ENCODE peak calls at places on chromosome 15, in five cellular contexts. S, G, L, I and N are unnamed samples.

GRCh38 chr15:29343229-29343628 is 73.6 kb upstream of the NSMCE3 start:
- DNase-seq in G (no peak), S (no peak), I (no peak), L (no peak), N (no peak)

GRCh38 chr15:93880358-93880757 is 351.0 kb upstream of the MCTP2 start:
- DNase-seq in L (no peak), S (no peak), G (no peak), I (no peak), N (no peak)

GRCh38 chr15:63502843-63503738 is 1.3 kb upstream of the USP3 start:
- DNase-seq in L (no peak), G (peak), I (peak), S (peak), N (peak)

GRCh38 chr15:95596487-95596886 is 734.0 kb upstream of the NR2F2 start:
- DNase-seq in G (no peak), I (no peak), S (no peak), L (no peak), N (no peak)

GRCh38 chr15:93035953-93036810 is 52.8 kb downstream of the RGMA start:
- DNase-seq in S (no peak), I (no peak), L (no peak), G (peak), N (peak)

GRCh38 chr15:89090791-89091666 is 2.8 kb downstream of the ABHD2 start:
- DNase-seq in G (peak), L (no peak), I (peak), S (no peak), N (peak)

GRCh38 chr15:83163032-83163431 is 44.6 kb downstream of the HDGFL3 start:
- DNase-seq in G (no peak), I (no peak), S (no peak), L (no peak), N (no peak)

GRCh38 chr15:33864360-33865075 is 103.8 kb upstream of the CHRM5 start:
- DNase-seq in I (no peak), G (no peak), L (no peak), S (no peak), N (no peak)

GRCh38 chr15:49906976-49907375 is 212.1 kb downstream of the ATP8B4 start:
- DNase-seq in I (no peak), L (no peak), S (no peak), G (no peak), N (no peak)

GRCh38 chr15:77869021-77869895 is 208.3 kb downstream of the TBC1D2B start:
- DNase-seq in G (no peak), S (no peak), L (no peak), I (no peak), N (no peak)

GRCh38 chr15:94306700-94307650 is 75.6 kb downstream of the MCTP2 start:
- DNase-seq in G (no peak), L (no peak), I (no peak), S (no peak), N (peak)

GRCh38 chr15:69697913-69698312 is 245.3 kb downstream of the RPLP1 start:
- DNase-seq in G (peak), S (no peak), I (no peak), L (no peak), N (no peak)

GRCh38 chr15:34726407-34727100 is 28.2 kb downstream of the GJD2 start:
- DNase-seq in L (no peak), S (no peak), G (no peak), I (no peak), N (no peak)

GRCh38 chr15:68782589-68783161 is 38.0 kb downstream of the ANP32A start:
- DNase-seq in L (no peak), S (no peak), I (no peak), G (no peak), N (no peak)

GRCh38 chr15:78301813-78302212 is 2.4 kb upstream of the SKIC8 start:
- DNase-seq in I (no peak), G (no peak), S (no peak), L (no peak), N (no peak)

GRCh38 chr15:100928632-100929280 is 9.6 kb downstream of the LRRK1 start:
- DNase-seq in I (no peak), G (no peak), S (no peak), L (no peak), N (peak)

GRCh38 chr15:99097441-99098410 is 7.2 kb upstream of the SYNM start:
- DNase-seq in S (no peak), L (no peak), I (no peak), G (no peak), N (no peak)

GRCh38 chr15:56815247-56815646 is 81.9 kb upstream of the ZNF280D start:
- DNase-seq in I (no peak), L (no peak), G (no peak), S (no peak), N (no peak)